ENCODE peak calls at places on chromosomes 6 and 20, in nine cellular contexts. G, T, M, C, D, W, S, B and U are unnamed samples.

GRCh38 chr20:63977392-63978276 is 1.8 kb downstream of the SAMD10 start:
- DNase-seq in C (no peak), B (no peak), S (no peak), G (no peak), W (peak; percentile 76), D (peak; percentile 65), T (peak; percentile 79), M (no peak), U (no peak)

GRCh38 chr20:22511943-22512910 is 72.1 kb downstream of the FOXA2 start:
- DNase-seq in D (no peak), W (no peak), S (no peak), G (no peak), T (no peak), M (no peak), C (no peak), B (no peak), U (no peak)

GRCh38 chr6:74167951-74168350 is 471.9 kb downstream of the CD109 start:
- DNase-seq in D (no peak), W (peak; percentile 15), B (no peak), S (no peak), M (no peak), G (no peak), T (no peak), C (no peak), U (no peak)

GRCh38 chr6:90538651-90539050 is 48.2 kb downstream of the MAP3K7 start:
- DNase-seq in W (peak; percentile 21), T (no peak), C (no peak), G (no peak), S (no peak), D (no peak), M (no peak), B (no peak), U (no peak)

GRCh38 chr6:98921038-98921437 is 26.7 kb downstream of the FBXL4 start:
- DNase-seq in C (no peak), T (no peak), W (no peak), D (no peak), G (no peak), M (no peak), B (no peak), S (no peak), U (no peak)

GRCh38 chr6:142822882-142823578 is 121.9 kb downstream of the HIVEP2 start:
- DNase-seq in W (no peak), D (no peak), T (peak; percentile 35), M (no peak), B (no peak), G (no peak), C (no peak), S (no peak), U (no peak)

GRCh38 chr20:25014816-25015215 is 22.3 kb upstream of the APMAP start:
- DNase-seq in W (no peak), M (peak; percentile 59), G (no peak), D (no peak), C (no peak), S (no peak), B (no peak), T (no peak), U (no peak)

GRCh38 chr6:43113431-43114260 is 37.5 kb downstream of the PTK7 start:
- DNase-seq in W (peak; percentile 31), S (no peak), C (no peak), G (no peak), D (no peak), T (no peak), B (no peak), M (peak; percentile 61), U (no peak)

GRCh38 chr20:45588800-45589199 is 9.7 kb upstream of the WFDC8 start:
- DNase-seq in D (no peak), S (no peak), M (no peak), W (no peak), G (no peak), T (no peak), B (no peak), C (no peak), U (no peak)

GRCh38 chr6:135012764-135013163 is 41.9 kb downstream of the HBS1L start:
- DNase-seq in D (no peak), G (no peak), S (no peak), B (no peak), M (no peak), T (no peak), C (no peak), W (peak; percentile 7), U (no peak)